ENCODE peak calls at places on chromosomes 11 and 22, in six cellular contexts. T is IMR-90, G is neuronal stem cell, W is H9, L is trophoblast cell, R is H1. U is an unnamed sample. For H3K9me3, the result is how much of the 10 kb centered on the place peaks cover.

GRCh38 chr22:44523981-44524759 is 26.1 kb upstream of the RTL6 start:
- DNase-seq in L (peak), T (peak), G (no peak), W (peak), R (peak), U (peak)

GRCh38 chr11:12130180-12130980 is 20.0 kb downstream of the MICAL2 start:
- DNase-seq in L (no peak), T (no peak), R (no peak), W (no peak), G (no peak), U (no peak)

GRCh38 chr11:64655901-64656601 is 65.0 kb downstream of the SLC22A12 start:
- DNase-seq in R (no peak), W (no peak), T (peak), L (peak), G (no peak), U (no peak)

GRCh38 chr22:35629406-35630234 is 12.5 kb upstream of the MB start:
- DNase-seq in L (peak), G (no peak), R (no peak), W (peak), T (peak), U (peak)

GRCh38 chr11:60987577-60988277 is 16.2 kb downstream of the CD6 start:
- DNase-seq in G (no peak), W (no peak), R (no peak), T (no peak), L (no peak), U (no peak)

GRCh38 chr11:13480198-13480597 is 15.6 kb downstream of the PTH start:
- DNase-seq in L (no peak), T (no peak), W (no peak), G (no peak), R (no peak), U (no peak)

GRCh38 chr11:83069441-83070043 is 2.2 kb downstream of the RAB30 start:
- DNase-seq in G (no peak), W (no peak), R (no peak), T (no peak), L (no peak), U (peak)

GRCh38 chr11:76598426-76598839 is 72.1 kb downstream of the LRRC32 start:
- DNase-seq in G (no peak), R (peak), T (peak), W (peak), L (peak), U (peak)

GRCh38 chr11:74037309-74037708 is 28.4 kb upstream of the UCP3 start:
- DNase-seq in R (no peak), W (no peak), T (peak), G (no peak), L (peak), U (peak)

GRCh38 chr11:120186799-120187591 is 23.8 kb upstream of the OAF start:
- DNase-seq in T (peak), L (no peak), W (peak), G (no peak), R (no peak), U (no peak)

GRCh38 chr11:102287963-102288744 is 29.1 kb upstream of the BIRC3 start:
- DNase-seq in W (peak), G (peak), L (peak), T (peak), R (no peak), U (peak)

GRCh38 chr22:11613898-11614755 is 3913.9 kb upstream of the OR11H1 start:
- DNase-seq in T (no peak), G (no peak), L (no peak), W (no peak), R (no peak), U (no peak)
- H3K9me3 ChIP-seq in T (under half), G (under half), L (half or more), W (half or more), R (half or more), U (under half)

GRCh38 chr11:67298786-67299185 is 4.5 kb upstream of the SSH3 start:
- DNase-seq in L (no peak), R (no peak), G (no peak), T (no peak), W (no peak), U (no peak)

GRCh38 chr11:67299471-67300191 is 3.7 kb upstream of the SSH3 start:
- DNase-seq in L (no peak), G (no peak), T (no peak), R (no peak), W (no peak), U (no peak)

GRCh38 chr11:67300756-67301312 is 2.5 kb upstream of the SSH3 start:
- DNase-seq in G (no peak), L (no peak), T (no peak), W (no peak), R (no peak), U (no peak)

GRCh38 chr11:67301313-67301921 is 1.9 kb upstream of the SSH3 start:
- DNase-seq in G (no peak), R (no peak), L (no peak), T (no peak), W (no peak), U (no peak)

DNA sequence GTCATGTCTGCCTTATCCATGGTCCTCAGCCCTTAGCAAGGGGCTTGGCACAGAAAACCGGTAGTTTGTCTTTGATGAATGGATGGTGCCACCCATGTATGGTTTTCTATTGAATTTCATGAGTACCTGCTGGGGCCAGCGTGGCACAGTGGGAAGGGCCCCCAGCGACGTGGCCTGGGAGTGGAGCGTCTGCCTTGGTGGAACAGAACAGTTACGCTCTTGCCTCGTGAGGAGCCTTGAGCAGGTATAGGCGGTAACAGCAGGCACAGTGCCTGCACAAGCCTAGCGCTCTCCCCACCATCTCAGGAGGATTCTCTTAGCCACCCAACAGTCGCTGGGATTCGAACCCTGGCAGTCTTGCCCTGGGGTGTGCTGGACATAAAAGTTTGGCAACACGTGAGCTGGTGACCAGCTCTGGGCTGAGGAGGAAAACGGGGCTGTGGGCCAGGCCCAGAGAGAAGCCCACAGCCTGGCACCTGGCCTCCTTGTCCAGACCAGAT is 3.0 kb upstream of the SSH3 start:
- DNase-seq in G (no peak), L (no peak), T (no peak), R (no peak), W (no peak), U (no peak)
- H3K4ac ChIP-seq in G (no peak), L (no peak), T (no peak), R (no peak), W (no peak), U (no peak)

GRCh38 chr22:30092686-30093085 is 12.4 kb downstream of the HORMAD2 start:
- DNase-seq in T (no peak), R (no peak), W (no peak), G (no peak), L (no peak), U (no peak)

GRCh38 chr22:30088468-30088867 is 8.2 kb downstream of the HORMAD2 start:
- DNase-seq in T (no peak), G (no peak), W (no peak), L (no peak), R (no peak), U (no peak)

GRCh38 chr22:30087611-30088010 is 7.3 kb downstream of the HORMAD2 start:
- DNase-seq in L (no peak), R (no peak), G (no peak), T (no peak), W (no peak), U (no peak)

GRCh38 chr22:30086496-30086895 is 6.2 kb downstream of the HORMAD2 start:
- DNase-seq in L (no peak), R (no peak), W (no peak), G (no peak), T (no peak), U (no peak)

GRCh38 chr22:30089655-30089974 is 9.4 kb downstream of the HORMAD2 start:
- DNase-seq in R (no peak), L (no peak), T (no peak), W (no peak), G (no peak), U (no peak)
- H3K9me3 ChIP-seq in R (under half), L (under half), T (under half), W (under half), G (under half), U (under half)

GRCh38 chr22:46043816-46044717 is 67.1 kb upstream of the WNT7B start:
- DNase-seq in G (no peak), T (no peak), R (peak), W (peak), L (no peak), U (no peak)
- H3K4ac ChIP-seq in G (no peak), T (peak), R (peak), W (no peak), L (no peak), U (peak)

GRCh38 chr22:48080304-48081165 is 1318.1 kb downstream of the TBC1D22A start:
- DNase-seq in R (no peak), G (no peak), L (no peak), W (no peak), T (no peak), U (no peak)
- H3K9me3 ChIP-seq in R (under half), G (under half), L (under half), W (under half), T (half or more), U (under half)